ENCODE peak calls at places on chromosomes 13 and 19, in four cellular contexts. H is activated CD4-positive, alpha-beta T cell treated with anti-CD3 and anti-CD28 coated beads, Interleukin-2, amount 50 U/mL, for 24 hours; N is NCI-H774; R is CD8-positive, alpha-beta memory T cell. S is an unnamed sample.

GRCh38 chr13:93745884-93746283 is 519.3 kb downstream of the GPC6 start:
- DNase-seq in H (no peak), N (no peak), R (no peak), S (no peak)

GRCh38 chr19:46718934-46719551 is 2.1 kb upstream of the PRKD2 start:
- DNase-seq in H (no peak), N (no peak), R (no peak), S (no peak)

GRCh38 chr13:47085346-47085745 is 188.5 kb upstream of the HTR2A start:
- DNase-seq in H (no peak), N (no peak), R (no peak), S (no peak)

GRCh38 chr13:35531551-35531950 is 55.1 kb upstream of the MAB21L1 start:
- DNase-seq in H (no peak), N (no peak), R (no peak), S (no peak)

GRCh38 chr13:107585466-107585865 is 629.9 kb downstream of the LIG4 start:
- DNase-seq in H (no peak), N (peak; percentile 76), R (no peak), S (no peak)

GRCh38 chr13:45416521-45417125 is 1.6 kb downstream of the SLC25A30 start:
- DNase-seq in H (no peak), N (peak; percentile 45), R (no peak), S (no peak)

GRCh38 chr19:50195224-50195623 is 8.2 kb upstream of the MYH14 start:
- DNase-seq in H (no peak), N (no peak), R (no peak), S (no peak)

GRCh38 chr13:76667551-76667950 is 218.7 kb downstream of the KCTD12 start:
- DNase-seq in H (no peak), N (peak; percentile 1), R (no peak), S (no peak)

GRCh38 chr19:5152767-5153532 is 184.0 kb downstream of the KDM4B start:
- DNase-seq in H (no peak), N (no peak), R (no peak), S (no peak)

GRCh38 chr19:512548-513365 is 5.5 kb downstream of the TPGS1 start:
- DNase-seq in H (no peak), N (no peak), R (no peak), S (no peak)

GRCh38 chr13:101875717-101876393 is 423.4 kb downstream of the ITGBL1 start:
- DNase-seq in H (no peak), N (peak; percentile 72), R (no peak), S (no peak)

GRCh38 chr19:28213476-28214082 is 999.4 kb downstream of the UQCRFS1 start:
- DNase-seq in H (no peak), N (no peak), R (no peak), S (no peak)

GRCh38 chr13:40613192-40613818 is 53.1 kb downstream of the FOXO1 start:
- DNase-seq in H (peak; percentile 43), N (no peak), R (peak; percentile 74), S (peak; percentile 47)

GRCh38 chr13:109904218-109904617 is 117.8 kb upstream of the IRS2 start:
- DNase-seq in H (no peak), N (no peak), R (no peak), S (no peak)

GRCh38 chr13:23050126-23050525 is 130.7 kb upstream of the SGCG start:
- DNase-seq in H (no peak), N (no peak), R (no peak), S (no peak)

GRCh38 chr19:37007587-37008220 is 70.5 kb upstream of the ZNF420 start:
- DNase-seq in H (peak; percentile 11), N (peak; percentile 79), R (peak; percentile 70), S (peak; percentile 2)

GRCh38 chr19:40740747-40741146 is 9.5 kb downstream of the ACTMAP start:
- DNase-seq in H (no peak), N (no peak), R (no peak), S (no peak)

GRCh38 chr13:51644649-51645048 is 60.4 kb downstream of the WDFY2 start:
- DNase-seq in H (no peak), N (no peak), R (no peak), S (no peak)

GRCh38 chr13:75661443-75661842 is 25.3 kb downstream of the LMO7 start:
- DNase-seq in H (no peak), N (no peak), R (no peak), S (no peak)

GRCh38 chr13:109211616-109212015 is 574.8 kb downstream of the IRS2 start:
- DNase-seq in H (no peak), N (no peak), R (no peak), S (no peak)

GRCh38 chr13:45575830-45576180 is 39.7 kb downstream of the ERICH6B start:
- DNase-seq in H (no peak), N (no peak), R (no peak), S (no peak)

GRCh38 chr19:1893791-1894190 is 8.5 kb upstream of the ABHD17A start:
- DNase-seq in H (no peak), N (no peak), R (no peak), S (no peak)

GRCh38 chr13:51328488-51328887 is 11.0 kb upstream of the SERPINE3 start:
- DNase-seq in H (no peak), N (no peak), R (no peak), S (no peak)

GRCh38 chr13:113345486-113345885 is 18.4 kb downstream of the GRTP1 start:
- DNase-seq in H (no peak), N (no peak), R (no peak), S (no peak)

GRCh38 chr19:11420429-11420893 is 1.3 kb upstream of the RGL3 start:
- DNase-seq in H (no peak), N (no peak), R (no peak), S (no peak)

GRCh38 chr19:535017-535835 is 3.7 kb downstream of the CDC34 start:
- DNase-seq in H (no peak), N (no peak), R (no peak), S (no peak)

GRCh38 chr13:86788624-86789023 is 882.5 kb upstream of the SLITRK5 start:
- DNase-seq in H (no peak), N (no peak), R (no peak), S (no peak)

GRCh38 chr19:49338691-49339363 is 3.6 kb downstream of the CD37 start:
- DNase-seq in H (no peak), N (no peak), R (no peak), S (no peak)

S was measured in activated effector memory CD4-positive, alpha-beta T cell treated with Interleukin-2 at 50 U/mL for 16 hours.